ENCODE peak calls at places on chromosomes 13 and 19, in six cellular contexts. J, D, L, O, E and K are unnamed samples.

GRCh38 chr13:40313269-40314200 is 352.9 kb downstream of the FOXO1 start:
- DNase-seq in J (no peak), D (no peak), L (no peak), O (no peak), E (no peak), K (no peak)

GRCh38 chr13:75139291-75139690 is 342.7 kb downstream of the TBC1D4 start:
- DNase-seq in J (no peak), D (no peak), L (no peak), O (no peak), E (no peak), K (no peak)

GRCh38 chr13:112146073-112146360 is 79.1 kb downstream of the SOX1 start:
- DNase-seq in J (no peak), D (no peak), L (no peak), O (no peak), E (no peak), K (no peak)

GRCh38 chr19:2188708-2189385 is 25.1 kb downstream of the DOT1L start:
- DNase-seq in J (no peak), D (no peak), L (no peak), O (no peak), E (no peak), K (no peak)

GRCh38 chr13:51625555-51626345 is 41.5 kb downstream of the WDFY2 start:
- DNase-seq in J (peak), D (peak), L (no peak), O (no peak), E (no peak), K (no peak)

GRCh38 chr19:20244356-20244755 is 77.3 kb downstream of the ZNF486 start:
- DNase-seq in J (no peak), D (no peak), L (no peak), O (no peak), E (no peak), K (no peak)

GRCh38 chr19:3368848-3369336 is 2.5 kb downstream of the NFIC start:
- DNase-seq in J (no peak), D (no peak), L (no peak), O (no peak), E (no peak), K (no peak)

GRCh38 chr13:93270769-93271753 is 44.5 kb downstream of the GPC6 start:
- DNase-seq in J (no peak), D (no peak), L (no peak), O (no peak), E (no peak), K (peak)

GRCh38 chr13:29740961-29741360 is 109.5 kb downstream of the UBL3 start:
- DNase-seq in J (no peak), D (no peak), L (no peak), O (no peak), E (no peak), K (no peak)

GRCh38 chr19:18227781-18228271 is 1.6 kb upstream of the PDE4C start:
- DNase-seq in J (no peak), D (no peak), L (no peak), O (no peak), E (no peak), K (no peak)